ENCODE peak calls at places on chromosomes 7 and 10, in eight cellular contexts. M is activated T-helper 1 cell treated with anti-CD3 and anti-CD28 coated beads, Interleukin-2, amount 50 U/mL, for 16 hours; O is renal cortical epithelial cell; P is activated CD8-positive, alpha-beta T cell treated with anti-CD3 and anti-CD28 coated beads for 36 hours; W is hippocampal formation; N is activated CD4-positive, alpha-beta T cell treated with anti-CD3 and anti-CD28 coated beads, Interleukin-2, amount 10 ng/mL, durations not matched to agents 7 days and 5 days; A is psoas muscle; F is stimulated activated naive CD8-positive, alpha-beta T cell treated with anti-CD3 and anti-CD28 coated beads, Interleukin-15, Interleukin-2, amounts not matched to agents 100 U/mL and 50 U/mL, for 24 hours. U is an unnamed sample.

GRCh38 chr7:138553805-138554204 is 93.7 kb downstream of the TRIM24 start:
- DNase-seq in M (no peak), O (no peak), P (no peak), W (no peak), N (no peak), A (no peak), F (no peak), U (no peak)

GRCh38 chr7:30212720-30213119 is 71.7 kb upstream of the ZNRF2 start:
- DNase-seq in M (no peak), O (no peak), P (no peak), W (no peak), N (no peak), A (no peak), F (no peak), U (no peak)

GRCh38 chr7:151809156-151809863 is 67.6 kb downstream of the PRKAG2 start:
- DNase-seq in M (no peak), O (no peak), P (no peak), W (no peak), N (no peak), A (no peak), F (no peak), U (no peak)

GRCh38 chr7:130996841-130997231 is 262.8 kb upstream of the KLF14 start:
- DNase-seq in M (no peak), O (peak; percentile 78), P (peak; percentile 69), W (no peak), N (peak; percentile 33), A (no peak), F (peak; percentile 51), U (no peak)

GRCh38 chr7:107614425-107614824 is 34.4 kb downstream of the BCAP29 start:
- DNase-seq in M (no peak), O (peak; percentile 69), P (no peak), W (no peak), N (no peak), A (no peak), F (no peak), U (peak; percentile 68)

GRCh38 chr10:58335306-58336005 is 650 bp downstream of the UBE2D1 start:
- DNase-seq in M (no peak), O (peak; percentile 70), P (peak; percentile 42), W (peak; percentile 22), N (peak; percentile 7), A (peak; percentile 86), F (peak; percentile 21), U (peak; percentile 12)

GRCh38 chr7:102837802-102838201 is 75.0 kb upstream of the LRRC17 start:
- DNase-seq in M (no peak), O (no peak), P (no peak), W (no peak), N (no peak), A (no peak), F (no peak), U (no peak)

GRCh38 chr10:44713307-44713706 is 197.8 kb upstream of the TMEM72 start:
- DNase-seq in M (no peak), O (no peak), P (no peak), W (no peak), N (no peak), A (no peak), F (no peak), U (no peak)

GRCh38 chr7:68688416-68689086 is 909.7 kb upstream of the AUTS2 start:
- DNase-seq in M (no peak), O (no peak), P (no peak), W (no peak), N (no peak), A (no peak), F (no peak), U (no peak)

GRCh38 chr10:6062101-6062771 is at the start of gene IL2RA:
- DNase-seq in M (peak; percentile 68), O (no peak), P (peak; percentile 85), W (no peak), N (peak; percentile 68), A (no peak), F (peak; percentile 79), U (no peak)

GRCh38 chr7:159091480-159092475 is 52.9 kb downstream of the VIPR2 start:
- DNase-seq in M (no peak), O (no peak), P (no peak), W (no peak), N (no peak), A (no peak), F (no peak), U (no peak)

GRCh38 chr10:77586719-77587423 is 50.7 kb downstream of the KCNMA1 start:
- DNase-seq in M (no peak), O (peak; percentile 83), P (no peak), W (no peak), N (no peak), A (peak; percentile 78), F (no peak), U (peak; percentile 95)

GRCh38 chr10:72162978-72163377 is 52.8 kb upstream of the ANAPC16 start:
- DNase-seq in M (no peak), O (peak; percentile 73), P (peak; percentile 50), W (no peak), N (no peak), A (no peak), F (no peak), U (peak; percentile 77)

GRCh38 chr7:150519310-150519709 is 4.6 kb downstream of the GIMAP7 start:
- DNase-seq in M (no peak), O (no peak), P (no peak), W (no peak), N (no peak), A (no peak), F (no peak), U (no peak)

GRCh38 chr10:91206427-91206826 is 14.0 kb upstream of the PCGF5 start:
- DNase-seq in M (no peak), O (peak; percentile 12), P (no peak), W (no peak), N (no peak), A (no peak), F (no peak), U (no peak)

GRCh38 chr7:30800785-30801252 is 29.6 kb downstream of the MINDY4 start:
- DNase-seq in M (no peak), O (peak; percentile 68), P (peak; percentile 46), W (peak; percentile 41), N (peak; percentile 58), A (no peak), F (peak; percentile 20), U (peak; percentile 80)

GRCh38 chr10:69335063-69335587 is 56.8 kb downstream of the HK1 start:
- DNase-seq in M (no peak), O (no peak), P (peak; percentile 54), W (peak; percentile 30), N (no peak), A (peak; percentile 69), F (peak; percentile 54), U (no peak)

GRCh38 chr10:78349165-78349516 is 315.5 kb downstream of the RPS24 start:
- DNase-seq in M (no peak), O (no peak), P (no peak), W (no peak), N (no peak), A (no peak), F (no peak), U (no peak)

U was measured in fibroblast of gingiva.